ENCODE peak calls at places on chromosome 1, in eight cellular contexts. One of them, this sample, is unnamed.

GRCh38 chr1:156608036-156608674 is 6.9 kb upstream of the GPATCH4 start:
- DNase-seq in stromal cell of bone marrow: peak
- DNase-seq in SHP77: peak
- DNase-seq in COR-L47: peak
- DNase-seq in NCI-H2029 treated with DMSO at 0.1 percent for 48 hours: peak
- DNase-seq in pulmonary artery endothelial cell: peak
- DNase-seq in ureter: peak
- DNase-seq in AG09319: peak
- DNase-seq in this sample: peak

GRCh38 chr1:80436851-80437250 is 1363.9 kb upstream of the ADGRL2 start:
- DNase-seq in stromal cell of bone marrow: no peak
- DNase-seq in SHP77: no peak
- DNase-seq in COR-L47: no peak
- DNase-seq in NCI-H2029 treated with DMSO at 0.1 percent for 48 hours: no peak
- DNase-seq in pulmonary artery endothelial cell: no peak
- DNase-seq in ureter: no peak
- DNase-seq in AG09319: no peak
- DNase-seq in this sample: no peak

GRCh38 chr1:26744075-26744958 is 43.4 kb upstream of the PIGV start:
- DNase-seq in stromal cell of bone marrow: peak
- DNase-seq in SHP77: peak
- DNase-seq in COR-L47: peak
- DNase-seq in NCI-H2029 treated with DMSO at 0.1 percent for 48 hours: peak
- DNase-seq in pulmonary artery endothelial cell: peak
- DNase-seq in ureter: peak
- DNase-seq in AG09319: peak
- DNase-seq in this sample: peak

GRCh38 chr1:42945171-42945570 is 13.5 kb downstream of the SLC2A1 start:
- DNase-seq in stromal cell of bone marrow: no peak
- DNase-seq in SHP77: no peak
- DNase-seq in COR-L47: no peak
- DNase-seq in NCI-H2029 treated with DMSO at 0.1 percent for 48 hours: no peak
- DNase-seq in pulmonary artery endothelial cell: no peak
- DNase-seq in ureter: no peak
- DNase-seq in AG09319: no peak
- DNase-seq in this sample: no peak

GRCh38 chr1:61757945-61758344 is 15.7 kb downstream of the PATJ start:
- DNase-seq in stromal cell of bone marrow: peak
- DNase-seq in SHP77: no peak
- DNase-seq in COR-L47: no peak
- DNase-seq in NCI-H2029 treated with DMSO at 0.1 percent for 48 hours: no peak
- DNase-seq in pulmonary artery endothelial cell: no peak
- DNase-seq in ureter: no peak
- DNase-seq in AG09319: peak
- DNase-seq in this sample: no peak

GRCh38 chr1:227899820-227900449 is 47.8 kb downstream of the WNT9A start:
- DNase-seq in stromal cell of bone marrow: no peak
- DNase-seq in SHP77: no peak
- DNase-seq in COR-L47: no peak
- DNase-seq in NCI-H2029 treated with DMSO at 0.1 percent for 48 hours: no peak
- DNase-seq in pulmonary artery endothelial cell: no peak
- DNase-seq in ureter: peak
- DNase-seq in AG09319: no peak
- DNase-seq in this sample: no peak

GRCh38 chr1:26627959-26628358 is 67.9 kb upstream of the ARID1A start:
- DNase-seq in stromal cell of bone marrow: no peak
- DNase-seq in SHP77: no peak
- DNase-seq in COR-L47: no peak
- DNase-seq in NCI-H2029 treated with DMSO at 0.1 percent for 48 hours: no peak
- DNase-seq in pulmonary artery endothelial cell: no peak
- DNase-seq in ureter: no peak
- DNase-seq in AG09319: no peak
- DNase-seq in this sample: no peak

GRCh38 chr1:165897326-165898303 is 70.2 kb downstream of the UCK2 start:
- DNase-seq in stromal cell of bone marrow: no peak
- DNase-seq in SHP77: no peak
- DNase-seq in COR-L47: no peak
- DNase-seq in NCI-H2029 treated with DMSO at 0.1 percent for 48 hours: no peak
- DNase-seq in pulmonary artery endothelial cell: no peak
- DNase-seq in ureter: no peak
- DNase-seq in AG09319: no peak
- DNase-seq in this sample: no peak

GRCh38 chr1:36076979-36077573 is 6.8 kb upstream of the TEKT2 start:
- DNase-seq in stromal cell of bone marrow: no peak
- DNase-seq in SHP77: no peak
- DNase-seq in COR-L47: no peak
- DNase-seq in NCI-H2029 treated with DMSO at 0.1 percent for 48 hours: no peak
- DNase-seq in pulmonary artery endothelial cell: no peak
- DNase-seq in ureter: no peak
- DNase-seq in AG09319: no peak
- DNase-seq in this sample: no peak

GRCh38 chr1:204384636-204385354 is 25.1 kb upstream of the PLEKHA6 start:
- DNase-seq in stromal cell of bone marrow: peak
- DNase-seq in SHP77: no peak
- DNase-seq in COR-L47: no peak
- DNase-seq in NCI-H2029 treated with DMSO at 0.1 percent for 48 hours: no peak
- DNase-seq in pulmonary artery endothelial cell: peak
- DNase-seq in ureter: no peak
- DNase-seq in AG09319: no peak
- DNase-seq in this sample: no peak

This sample was measured in K562.